ENCODE peak calls at places on chromosomes 2 and 18, in five cellular contexts. O, X, D, Q and F are unnamed samples.

GRCh38 chr2:221997683-221998082 is 301.1 kb downstream of the PAX3 start:
- DNase-seq in O (no peak), X (no peak), D (no peak), Q (no peak), F (no peak)

GRCh38 chr2:179840840-179841239 is 20.6 kb downstream of the ZNF385B start:
- DNase-seq in O (no peak), X (no peak), D (no peak), Q (no peak), F (no peak)

GRCh38 chr2:150339951-150340350 is 147.5 kb downstream of the RND3 start:
- DNase-seq in O (peak; percentile 26), X (no peak), D (no peak), Q (no peak), F (no peak)

GRCh38 chr2:10884530-10885478 is 26.9 kb upstream of the KCNF1 start:
- DNase-seq in O (no peak), X (no peak), D (peak; percentile 97), Q (no peak), F (no peak)

GRCh38 chr2:55048514-55048924 is 1.7 kb downstream of the RTN4 start:
- DNase-seq in O (peak; percentile 41), X (no peak), D (peak; percentile 44), Q (no peak), F (peak; percentile 37)

GRCh38 chr2:189002079-189002478 is 27.9 kb downstream of the COL3A1 start:
- DNase-seq in O (no peak), X (no peak), D (peak; percentile 89), Q (no peak), F (no peak)

GRCh38 chr18:35409921-35410320 is 32.8 kb upstream of the ZNF396 start:
- DNase-seq in O (no peak), X (no peak), D (no peak), Q (no peak), F (peak; percentile 56)

GRCh38 chr2:136424112-136424511 is 306.2 kb upstream of the CXCR4 start:
- DNase-seq in O (no peak), X (no peak), D (no peak), Q (no peak), F (no peak)

GRCh38 chr2:174748948-174749347 is 15.3 kb downstream of the CHRNA1 start:
- DNase-seq in O (peak; percentile 35), X (no peak), D (peak; percentile 62), Q (peak; percentile 53), F (peak; percentile 74)

GRCh38 chr18:75530548-75531211 is 103.2 kb upstream of the SMIM21 start:
- DNase-seq in O (no peak), X (no peak), D (no peak), Q (no peak), F (no peak)

GRCh38 chr2:132620115-132620514 is 49.9 kb downstream of the LYPD1 start:
- DNase-seq in O (no peak), X (no peak), D (peak; percentile 17), Q (no peak), F (no peak)

GRCh38 chr18:49731860-49732311 is 81.4 kb downstream of the ACAA2 start:
- DNase-seq in O (peak; percentile 65), X (no peak), D (no peak), Q (no peak), F (no peak)

GRCh38 chr2:171972329-171972982 is 27.3 kb upstream of the METAP1D start:
- DNase-seq in O (no peak), X (no peak), D (no peak), Q (no peak), F (no peak)

GRCh38 chr2:139721454-139721995 is 941.3 kb upstream of the NXPH2 start:
- DNase-seq in O (no peak), X (no peak), D (no peak), Q (no peak), F (no peak)

GRCh38 chr2:71064754-71065621 is 3.5 kb upstream of the NAGK start:
- DNase-seq in O (no peak), X (no peak), D (no peak), Q (no peak), F (peak; percentile 26)

GRCh38 chr2:215269397-215270117 is 42.3 kb upstream of the ATIC start:
- DNase-seq in O (peak; percentile 78), X (no peak), D (peak; percentile 88), Q (peak; percentile 5), F (peak; percentile 65)

GRCh38 chr2:112869258-112869842 is 32.8 kb upstream of the IL1B start:
- DNase-seq in O (peak; percentile 95), X (peak; percentile 97), D (peak; percentile 91), Q (no peak), F (peak; percentile 96)

GRCh38 chr2:6977095-6977777 is 60.0 kb downstream of the RNF144A start:
- DNase-seq in O (peak; percentile 77), X (no peak), D (no peak), Q (no peak), F (peak; percentile 70)

GRCh38 chr2:75356857-75357256 is 157.5 kb upstream of the TACR1 start:
- DNase-seq in O (no peak), X (no peak), D (no peak), Q (no peak), F (no peak)

GRCh38 chr18:79494936-79495335 is 99.2 kb downstream of the NFATC1 start:
- DNase-seq in O (no peak), X (no peak), D (no peak), Q (no peak), F (no peak)

GRCh38 chr2:65550246-65550645 is 117.8 kb upstream of the SPRED2 start:
- DNase-seq in O (no peak), X (no peak), D (no peak), Q (no peak), F (no peak)

GRCh38 chr2:38652431-38653273 is 13.3 kb upstream of the GALM start:
- DNase-seq in O (no peak), X (no peak), D (no peak), Q (no peak), F (no peak)

GRCh38 chr2:120847700-120848321 is 112.1 kb downstream of the GLI2 start:
- DNase-seq in O (peak; percentile 30), X (peak; percentile 49), D (peak; percentile 53), Q (no peak), F (no peak)

GRCh38 chr2:26429779-26430654 is 28.3 kb downstream of the DRC1 start:
- DNase-seq in O (no peak), X (no peak), D (no peak), Q (no peak), F (no peak)

GRCh38 chr2:96493072-96493471 is 12.1 kb downstream of the NEURL3 start:
- DNase-seq in O (no peak), X (no peak), D (no peak), Q (no peak), F (no peak)

GRCh38 chr2:64063924-64064331 is 44.7 kb upstream of the VPS54 start:
- DNase-seq in O (peak; percentile 29), X (no peak), D (peak; percentile 30), Q (no peak), F (no peak)

GRCh38 chr18:21134895-21135294 is 23.3 kb upstream of the ROCK1 start:
- DNase-seq in O (no peak), X (no peak), D (peak; percentile 31), Q (no peak), F (no peak)

GRCh38 chr2:216780843-216781242 is 79.0 kb downstream of the TNP1 start:
- DNase-seq in O (no peak), X (no peak), D (no peak), Q (no peak), F (no peak)

GRCh38 chr2:120867290-120868231 is 131.9 kb downstream of the GLI2 start:
- DNase-seq in O (peak; percentile 50), X (no peak), D (peak; percentile 30), Q (no peak), F (peak; percentile 57)

GRCh38 chr18:52118684-52119083 is 221.3 kb upstream of the DCC start:
- DNase-seq in O (no peak), X (no peak), D (no peak), Q (no peak), F (no peak)

GRCh38 chr2:10076511-10076910 is 3.7 kb downstream of the CYS1 start:
- DNase-seq in O (no peak), X (no peak), D (no peak), Q (no peak), F (no peak)

GRCh38 chr2:182482511-182482910 is 55.7 kb upstream of the PDE1A start:
- DNase-seq in O (no peak), X (no peak), D (no peak), Q (no peak), F (no peak)

GRCh38 chr2:219314804-219315468 is 5.7 kb upstream of the PTPRN start:
- DNase-seq in O (no peak), X (no peak), D (no peak), Q (no peak), F (no peak)

DNA sequence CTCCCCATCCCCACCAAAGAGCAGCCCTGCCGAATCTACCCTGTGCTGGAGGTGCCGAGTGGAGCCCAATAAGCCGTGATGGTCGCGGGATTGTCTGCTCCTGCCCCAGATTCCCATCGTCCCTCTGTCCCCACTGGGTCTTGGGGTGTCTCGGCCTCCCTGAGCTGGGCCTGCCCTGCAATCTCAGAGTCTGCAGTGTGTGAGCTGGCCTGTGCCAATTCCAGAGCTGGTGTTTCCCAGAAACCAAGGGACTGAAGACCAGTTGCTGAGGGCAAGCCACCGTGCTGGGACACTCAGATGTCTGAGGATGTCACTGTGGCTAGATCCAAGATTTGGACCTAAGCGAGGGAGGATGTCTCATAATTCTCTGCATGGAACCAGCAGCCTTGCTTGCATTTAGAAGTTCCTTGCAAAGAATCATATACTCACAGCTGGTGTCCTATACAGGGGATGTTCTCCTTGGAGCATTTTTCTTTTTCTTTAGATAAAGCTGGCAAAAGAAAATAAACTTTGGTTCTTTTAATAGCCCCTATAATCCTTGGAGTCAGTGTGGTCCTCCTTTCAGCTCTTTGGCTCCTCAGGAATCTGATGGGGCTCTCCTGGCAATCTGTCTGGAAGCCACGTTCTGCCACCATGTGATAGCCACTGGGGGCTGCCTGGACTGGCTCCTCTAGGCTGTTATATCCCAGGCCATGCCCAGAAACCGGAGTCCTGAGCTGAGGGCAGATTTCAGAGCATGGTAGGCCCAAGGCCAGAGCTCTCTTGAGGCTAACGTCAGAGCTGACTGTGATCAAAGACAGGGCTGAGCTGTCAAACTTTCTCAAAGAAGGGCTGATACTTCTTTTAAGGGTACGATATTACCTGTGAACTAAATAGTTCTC is 140.1 kb upstream of the HAAO start:
- DNase-seq in O (no peak), X (no peak), D (no peak), Q (no peak), F (no peak)
- H3K4me1 ChIP-seq in O (no peaks in the 10 kb centered on the region), X (peaks cover 4% of the 10 kb centered on the region), D (peaks cover 7% of the 10 kb centered on the region), Q (no peaks in the 10 kb centered on the region), F (peaks cover 32% of the 10 kb centered on the region)

GRCh38 chr2:237392186-237392585 is 21.8 kb downstream of the COL6A3 start:
- DNase-seq in O (no peak), X (no peak), D (no peak), Q (no peak), F (no peak)
- H3K27ac ChIP-seq in O (no peak overlapping the region), X (no peak overlapping the region), D (no peak overlapping the region), Q (no peak overlapping the region), F (peak overlapping the region; percentile 25)

GRCh38 chr2:127157651-127158460 is 50.9 kb upstream of the BIN1 start:
- DNase-seq in O (no peak), X (no peak), D (no peak), Q (no peak), F (no peak)
- TF ChIP-seq CTCF in O (no peak), X (no peak), D (peak; percentile 16), Q (no peak), F (no peak)

DNA sequence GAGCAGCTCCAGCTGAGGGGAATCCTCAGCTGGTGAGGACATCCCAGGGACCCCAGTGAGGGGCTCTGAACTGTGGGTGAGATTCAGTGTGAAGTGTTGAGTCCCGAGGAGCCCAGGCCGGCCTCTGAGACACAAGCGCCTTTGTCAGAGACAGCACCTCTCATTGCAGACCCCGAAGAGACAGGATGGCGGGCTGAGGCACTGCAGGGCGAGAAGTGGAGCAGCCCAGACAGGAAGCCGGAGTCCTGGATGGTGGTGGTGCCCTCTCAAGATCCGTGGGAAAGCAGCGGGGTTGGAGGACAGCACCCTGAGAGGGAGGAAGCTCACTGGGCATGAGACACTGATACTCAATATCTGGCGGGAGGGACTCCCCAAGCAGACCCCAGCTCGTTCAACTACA is 49.1 kb upstream of the ID2 start:
- DNase-seq in O (no peak), X (no peak), D (no peak), Q (no peak), F (no peak)
- H3K4me1 ChIP-seq in O (no peaks in the 10 kb centered on the region), X (no peaks in the 10 kb centered on the region), D (peaks cover 22% of the 10 kb centered on the region), Q (peaks cover 7% of the 10 kb centered on the region), F (peaks cover 20% of the 10 kb centered on the region)